ENCODE peak calls at places on chromosomes 5 and 9, in eight cellular contexts. B is lung, G is brain microvascular endothelial cell, E is upper lobe of right lung, R is prostate gland, W is PC-9, J is sigmoid colon, U is heart right ventricle. P is an unnamed sample.

GRCh38 chr5:72394688-72395087 is 74.5 kb downstream of the PTCD2 start:
- DNase-seq in B (no peak), G (no peak), E (no peak), R (no peak), W (no peak), J (no peak), U (no peak), P (no peak)

GRCh38 chr5:15707631-15708030 is 207.7 kb downstream of the FBXL7 start:
- DNase-seq in B (no peak), G (no peak), E (no peak), R (no peak), W (no peak), J (no peak), U (no peak), P (no peak)

GRCh38 chr9:87286506-87286905 is 211.2 kb upstream of the DAPK1 start:
- DNase-seq in B (no peak), G (no peak), E (no peak), R (no peak), W (no peak), J (no peak), U (no peak), P (no peak)

GRCh38 chr9:123933801-123934200 is 3.9 kb upstream of the DENND1A start:
- DNase-seq in B (no peak), G (no peak), E (no peak), R (no peak), W (peak; percentile 65), J (no peak), U (no peak), P (no peak)

GRCh38 chr5:58972301-58972700 is 389.4 kb downstream of the RAB3C start:
- DNase-seq in B (no peak), G (peak; percentile 20), E (no peak), R (no peak), W (no peak), J (no peak), U (no peak), P (no peak)

GRCh38 chr5:61200582-61201155 is 38.4 kb upstream of the SMIM15 start:
- DNase-seq in B (no peak), G (peak; percentile 66), E (no peak), R (no peak), W (no peak), J (no peak), U (no peak), P (no peak)

GRCh38 chr9:89038354-89039091 is 47.3 kb downstream of the S1PR3 start:
- DNase-seq in B (no peak), G (peak; percentile 65), E (no peak), R (no peak), W (peak; percentile 43), J (no peak), U (peak; percentile 22), P (peak; percentile 62)

GRCh38 chr9:130345009-130345992 is 79.7 kb downstream of the HMCN2 start:
- DNase-seq in B (no peak), G (no peak), E (no peak), R (no peak), W (no peak), J (no peak), U (no peak), P (no peak)

GRCh38 chr5:11596657-11597071 is 307.6 kb downstream of the CTNND2 start:
- DNase-seq in B (no peak), G (no peak), E (no peak), R (no peak), W (no peak), J (no peak), U (no peak), P (no peak)

GRCh38 chr5:96374653-96375052 is 58.4 kb downstream of the PCSK1 start:
- DNase-seq in B (no peak), G (no peak), E (no peak), R (no peak), W (no peak), J (no peak), U (no peak), P (no peak)

GRCh38 chr9:105309531-105309931 is 65.1 kb downstream of the SLC44A1 start:
- DNase-seq in B (no peak), G (no peak), E (no peak), R (no peak), W (no peak), J (no peak), U (no peak), P (no peak)

GRCh38 chr5:122008061-122008460 is 46.3 kb downstream of the SRFBP1 start:
- DNase-seq in B (no peak), G (no peak), E (no peak), R (no peak), W (no peak), J (no peak), U (no peak), P (no peak)

GRCh38 chr5:137273511-137273910 is 225.6 kb downstream of the SPOCK1 start:
- DNase-seq in B (no peak), G (no peak), E (no peak), R (no peak), W (no peak), J (no peak), U (no peak), P (no peak)

GRCh38 chr9:120965344-120966004 is 38.9 kb upstream of the TRAF1 start:
- DNase-seq in B (no peak), G (no peak), E (no peak), R (no peak), W (no peak), J (no peak), U (peak; percentile 19), P (peak; percentile 58)

GRCh38 chr5:145931718-145932117 is 4.7 kb upstream of the SH3RF2 start:
- DNase-seq in B (no peak), G (no peak), E (no peak), R (no peak), W (no peak), J (no peak), U (no peak), P (no peak)

GRCh38 chr9:130477564-130477963 is 32.8 kb downstream of the ASS1 start:
- DNase-seq in B (no peak), G (no peak), E (no peak), R (no peak), W (no peak), J (no peak), U (no peak), P (no peak)

GRCh38 chr5:127447822-127448221 is 69.6 kb upstream of the PRRC1 start:
- DNase-seq in B (no peak), G (peak; percentile 75), E (no peak), R (no peak), W (no peak), J (no peak), U (no peak), P (no peak)

GRCh38 chr9:37935106-37935505 is 31.2 kb upstream of the SLC25A51 start:
- DNase-seq in B (no peak), G (no peak), E (no peak), R (no peak), W (no peak), J (no peak), U (no peak), P (no peak)

GRCh38 chr5:106380736-106381135 is 1290.0 kb downstream of the EFNA5 start:
- DNase-seq in B (no peak), G (peak; percentile 52), E (no peak), R (no peak), W (no peak), J (no peak), U (no peak), P (no peak)

GRCh38 chr5:171673328-171673727 is 112.3 kb upstream of the SMIM23 start:
- DNase-seq in B (no peak), G (no peak), E (no peak), R (no peak), W (no peak), J (no peak), U (no peak), P (no peak)

GRCh38 chr5:117425163-117425562 is 850.5 kb upstream of the SEMA6A start:
- DNase-seq in B (no peak), G (no peak), E (no peak), R (no peak), W (no peak), J (no peak), U (no peak), P (no peak)

DNA sequence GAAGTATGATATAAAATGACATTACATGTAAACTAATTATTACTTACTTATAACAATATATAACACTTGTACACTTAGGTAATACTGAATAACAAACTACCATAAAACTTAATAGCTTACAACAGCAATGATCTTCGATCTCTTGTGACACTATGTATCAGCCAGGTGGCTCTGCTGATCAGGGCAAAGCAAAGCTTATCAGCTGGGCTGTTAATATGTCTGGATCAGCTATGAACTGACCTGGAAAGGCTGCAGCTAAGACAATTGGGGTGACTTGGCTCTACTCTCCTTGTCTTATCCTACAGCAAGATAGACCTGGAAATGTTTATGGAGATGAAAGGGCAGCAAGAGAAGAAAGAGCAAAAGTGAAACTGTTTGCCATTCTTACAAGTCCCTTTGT is 511.3 kb downstream of the TLR4 start:
- DNase-seq in B (no peak), G (no peak), E (no peak), R (no peak), W (no peak), J (no peak), U (no peak), P (no peak)
- TF ChIP-seq CTCF in B (no peak), G (no peak), E (no peak), R (no peak), W (no peak), J (no peak), U (no peak), P (no peak)

GRCh38 chr9:126148994-126149393 is 177.6 kb upstream of the MVB12B start:
- DNase-seq in B (peak; percentile 11), G (no peak), E (peak; percentile 25), R (no peak), W (no peak), J (no peak), U (no peak), P (no peak)
- H3K27me3 ChIP-seq in B (no peaks in the 10 kb centered on the region), G (peaks cover 5% of the 10 kb centered on the region), E (peaks cover 29% of the 10 kb centered on the region), R (peaks cover 5% of the 10 kb centered on the region), W (peaks cover 96% of the 10 kb centered on the region), J (no peaks in the 10 kb centered on the region), U (no peaks in the 10 kb centered on the region), P (peaks cover 4% of the 10 kb centered on the region)

GRCh38 chr9:34993502-34994428 is 4.2 kb downstream of the DNAJB5 start:
- DNase-seq in B (no peak), G (no peak), E (peak; percentile 53), R (no peak), W (no peak), J (peak; percentile 92), U (peak; percentile 90), P (no peak)

GRCh38 chr9:34996181-34996904 is 6.8 kb downstream of the DNAJB5 start:
- DNase-seq in B (no peak), G (no peak), E (no peak), R (no peak), W (no peak), J (no peak), U (no peak), P (no peak)

GRCh38 chr9:34992376-34992951 is 2.9 kb downstream of the DNAJB5 start:
- DNase-seq in B (no peak), G (peak; percentile 82), E (no peak), R (no peak), W (no peak), J (peak; percentile 86), U (peak; percentile 61), P (no peak)

GRCh38 chr9:34995288-34996060 is 5.9 kb downstream of the DNAJB5 start:
- DNase-seq in B (no peak), G (no peak), E (no peak), R (no peak), W (no peak), J (no peak), U (no peak), P (no peak)

GRCh38 chr9:34994429-34995287 is 5.1 kb downstream of the DNAJB5 start:
- DNase-seq in B (no peak), G (no peak), E (no peak), R (peak; percentile 34), W (no peak), J (no peak), U (no peak), P (no peak)
- TF ChIP-seq CTCF in B (peak; percentile 20), G (peak; percentile 85), E (peak; percentile 56), R (no peak), W (peak; percentile 67), J (peak; percentile 48), U (peak; percentile 57), P (peak; percentile 58)

GRCh38 chr5:123085638-123086286 is 3.3 kb upstream of the PRDM6 start:
- DNase-seq in B (no peak), G (no peak), E (no peak), R (no peak), W (no peak), J (no peak), U (no peak), P (no peak)
- H3K27me3 ChIP-seq in B (peaks cover 10% of the 10 kb centered on the region), G (peaks cover 63% of the 10 kb centered on the region), E (peaks cover 50% of the 10 kb centered on the region), R (peaks cover 30% of the 10 kb centered on the region), W (no peaks in the 10 kb centered on the region), J (peaks cover 22% of the 10 kb centered on the region), U (peaks cover 11% of the 10 kb centered on the region), P (peaks cover 3% of the 10 kb centered on the region)